ENCODE peak calls at places on chromosomes 5 and 9, in four cellular contexts. U is breast epithelium, Q is Calu3, D is esophagus squamous epithelium. T is an unnamed sample.

GRCh38 chr5:83957188-83957587 is 236.5 kb upstream of the HAPLN1 start:
- DNase-seq in U (no peak), D (no peak), Q (no peak), T (no peak)

GRCh38 chr9:83537331-83538171 is 650 bp downstream of the FRMD3 start:
- DNase-seq in U (no peak), Q (no peak), D (no peak), T (no peak)

GRCh38 chr9:6584881-6585597 is 60.5 kb downstream of the GLDC start:
- DNase-seq in Q (no peak), U (no peak), D (no peak), T (no peak)

GRCh38 chr5:56829137-56829536 is 13.8 kb downstream of the MAP3K1 start:
- DNase-seq in U (no peak), Q (peak; percentile 65), D (no peak), T (no peak)

GRCh38 chr5:137303509-137303908 is 195.6 kb downstream of the SPOCK1 start:
- DNase-seq in Q (no peak), D (no peak), U (no peak), T (no peak)

GRCh38 chr9:76900884-76901440 is 5.0 kb downstream of the PRUNE2 start:
- DNase-seq in D (no peak), Q (no peak), U (no peak), T (no peak)

GRCh38 chr5:141598389-141599360 is 20.1 kb downstream of the DIAPH1 start:
- DNase-seq in Q (no peak), D (no peak), U (no peak), T (no peak)

GRCh38 chr9:133881671-133882381 is 110.3 kb downstream of the VAV2 start:
- DNase-seq in U (peak; percentile 48), D (no peak), Q (no peak), T (no peak)

GRCh38 chr5:173495225-173495904 is 121.1 kb downstream of the BOD1 start:
- DNase-seq in U (peak; percentile 80), D (no peak), Q (no peak), T (no peak)

GRCh38 chr5:21195145-21195544 is 1207.1 kb upstream of the CDH18 start:
- DNase-seq in D (no peak), U (no peak), Q (no peak), T (no peak)

GRCh38 chr9:116156621-116157314 is 3.2 kb downstream of the PAPPA start:
- DNase-seq in D (no peak), Q (no peak), U (no peak), T (no peak)

GRCh38 chr9:125433461-125434001 is 171.9 kb downstream of the GAPVD1 start:
- DNase-seq in D (no peak), U (no peak), Q (no peak), T (no peak)

GRCh38 chr9:77177894-77178794 is 810 bp downstream of the VPS13A start:
- DNase-seq in U (no peak), D (no peak), Q (peak; percentile 24), T (peak; percentile 58)

GRCh38 chr5:115543931-115544370 is 624 bp downstream of the FEM1C start:
- DNase-seq in D (no peak), Q (no peak), U (peak; percentile 42), T (peak; percentile 56)

GRCh38 chr5:172412724-172413260 is 41.5 kb downstream of the SH3PXD2B start:
- DNase-seq in U (peak; percentile 73), D (peak; percentile 24), Q (no peak), T (no peak)

GRCh38 chr5:39253211-39253610 is 33.8 kb upstream of the FYB1 start:
- DNase-seq in D (no peak), Q (no peak), U (no peak), T (no peak)

GRCh38 chr9:22037954-22038690 is 29.0 kb upstream of the CDKN2B start:
- DNase-seq in Q (no peak), U (no peak), D (no peak), T (no peak)

GRCh38 chr9:87665516-87665915 is 60.4 kb upstream of the CTSL start:
- DNase-seq in Q (no peak), U (no peak), D (no peak), T (no peak)

GRCh38 chr5:52692618-52693017 is 95.1 kb upstream of the ITGA1 start:
- DNase-seq in Q (no peak), U (no peak), D (no peak), T (no peak)

GRCh38 chr5:80917596-80917995 is 42.6 kb upstream of the RASGRF2 start:
- DNase-seq in U (no peak), Q (no peak), D (no peak), T (no peak)

GRCh38 chr5:111863801-111864200 is 106.8 kb upstream of the NREP start:
- DNase-seq in U (no peak), D (no peak), Q (no peak), T (no peak)

GRCh38 chr5:44646016-44646415 is 162.7 kb upstream of the MRPS30 start:
- DNase-seq in D (no peak), Q (no peak), U (no peak), T (no peak)

GRCh38 chr5:39519566-39520231 is 94.9 kb upstream of the DAB2 start:
- DNase-seq in U (no peak), Q (no peak), D (no peak), T (no peak)

GRCh38 chr9:79104951-79105350 is 466.8 kb upstream of the TLE4 start:
- DNase-seq in U (no peak), D (no peak), Q (no peak), T (no peak)

GRCh38 chr9:16092627-16093091 is 539.8 kb downstream of the CCDC171 start:
- DNase-seq in D (no peak), Q (no peak), U (no peak), T (no peak)

GRCh38 chr5:130034872-130035271 is 130.6 kb downstream of the CHSY3 start:
- DNase-seq in U (no peak), Q (no peak), D (no peak), T (no peak)

GRCh38 chr5:103669615-103670014 is 107.0 kb upstream of the NUDT12 start:
- DNase-seq in Q (no peak), D (no peak), U (no peak), T (no peak)

GRCh38 chr5:173962436-173962835 is 26.5 kb upstream of the C5orf47 start:
- DNase-seq in Q (no peak), U (no peak), D (no peak), T (no peak)

GRCh38 chr9:79565245-79565644 is 6.5 kb upstream of the TLE4 start:
- DNase-seq in D (no peak), U (no peak), Q (no peak), T (no peak)

GRCh38 chr9:96395964-96396363 is 12.5 kb upstream of the SLC35D2 start:
- DNase-seq in D (no peak), U (peak; percentile 4), Q (no peak), T (no peak)

GRCh38 chr5:23823521-23823920 is 316.1 kb downstream of the PRDM9 start:
- DNase-seq in D (no peak), Q (no peak), U (no peak), T (no peak)

GRCh38 chr5:23825196-23825595 is 317.8 kb downstream of the PRDM9 start:
- DNase-seq in U (no peak), Q (no peak), D (no peak), T (no peak)

DNA sequence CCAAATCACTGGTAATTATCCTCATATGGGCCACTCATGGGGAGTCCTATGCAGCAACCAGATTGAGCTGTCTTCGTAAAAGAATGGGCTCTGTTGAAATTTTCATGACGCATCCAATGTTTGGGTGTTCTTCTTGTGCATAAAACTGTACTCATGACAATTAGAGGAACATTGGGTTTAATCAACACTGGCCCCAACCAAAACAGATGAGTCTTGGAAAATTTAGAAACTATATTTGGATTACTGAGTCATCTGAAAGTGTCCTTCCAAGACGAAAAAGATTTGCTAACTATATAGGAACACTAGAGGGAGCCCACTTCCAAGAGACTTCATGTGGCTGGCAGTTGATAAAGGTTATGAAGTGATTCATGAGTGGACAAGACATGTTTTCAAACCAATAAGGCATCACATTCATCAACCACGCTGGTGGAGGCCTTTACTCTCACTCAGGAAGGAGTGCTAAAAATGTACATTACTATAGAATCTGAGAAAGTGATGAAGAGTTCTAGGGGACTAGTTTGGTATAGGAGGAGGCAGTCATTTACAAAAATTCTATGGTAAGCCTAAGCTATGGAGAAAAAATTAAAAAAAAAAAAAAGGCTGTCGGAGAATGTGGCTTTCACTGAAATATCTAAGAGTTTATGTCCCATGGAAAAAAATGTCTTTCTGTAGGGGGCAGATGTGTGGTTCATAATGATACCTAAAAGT is 313.5 kb downstream of the PRDM9 start:
- DNase-seq in U (no peak), Q (peak; percentile 8), D (no peak), T (no peak)
- TF ChIP-seq CTCF in U (no peak), Q (peak; percentile 25), D (no peak), T (peak; percentile 57)

DNA sequence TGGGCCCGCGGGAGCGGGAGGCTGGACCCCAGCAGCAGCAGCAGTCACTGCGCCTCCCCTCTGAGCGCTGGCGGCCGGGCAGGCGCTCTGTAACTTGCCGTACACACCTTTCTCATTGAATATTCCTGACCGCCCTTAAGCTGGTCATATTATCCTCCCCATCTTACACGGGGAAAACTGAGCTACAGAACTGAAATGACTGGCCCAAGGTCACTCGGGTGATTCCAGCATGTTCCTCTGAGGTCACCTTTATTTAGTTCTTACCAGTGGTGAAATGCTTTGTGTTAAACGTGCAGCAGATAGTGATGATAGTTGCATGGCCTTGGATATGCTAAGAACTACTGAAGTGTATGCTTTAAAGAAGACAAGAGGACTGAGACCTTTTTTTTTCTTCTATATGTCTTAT is 607 bp downstream of the UQCRQ start:
- DNase-seq in D (no peak), Q (no peak), U (no peak), T (no peak)
- TF ChIP-seq CTCF in D (no peak), Q (no peak), U (no peak), T (no peak)

DNA sequence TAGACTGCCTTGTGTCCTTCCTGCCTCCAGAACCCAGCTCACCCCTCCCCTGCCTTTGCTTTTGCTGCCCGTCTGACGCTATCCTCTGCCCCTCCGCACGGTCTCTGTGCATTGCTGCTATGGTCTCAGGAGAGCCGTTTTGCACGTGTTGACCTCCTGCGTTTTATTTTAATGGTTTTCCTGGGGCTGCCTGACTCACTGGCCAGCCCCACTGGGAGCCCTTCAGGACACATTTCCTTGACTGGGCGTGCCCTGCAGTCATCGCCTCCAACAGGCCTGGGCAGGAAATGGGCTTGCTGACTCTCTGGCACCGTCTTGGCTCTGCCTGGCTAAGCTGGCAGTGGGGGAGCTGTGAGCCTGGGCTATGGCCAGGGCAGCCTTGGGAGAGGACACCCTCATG is 17.9 kb upstream of the ASS1 start:
- DNase-seq in Q (peak; percentile 47), U (no peak), D (no peak), T (no peak)
- TF ChIP-seq CTCF in Q (no peak), U (no peak), D (no peak), T (no peak)

GRCh38 chr5:139422307-139422893 is 16.9 kb downstream of the DNAJC18 start:
- DNase-seq in Q (peak; percentile 59), D (no peak), U (no peak), T (no peak)
- TF ChIP-seq CTCF in Q (peak; percentile 90), D (peak; percentile 71), U (peak; percentile 82), T (peak; percentile 38)

T was measured in mesothelial cell of epicardium.